ENCODE peak calls at places on chromosomes 7 and 10, in four cellular contexts. One of them, this sample, is unnamed.

GRCh38 chr7:40519009-40519408 is 384.2 kb downstream of the SUGCT start:
- DNase-seq in A549: no peak
- DNase-seq in HepG2: no peak
- DNase-seq in K562: no peak
- DNase-seq in this sample: no peak

GRCh38 chr7:86904949-86905834 is 154.3 kb downstream of the ELAPOR2 start:
- DNase-seq in A549: peak; percentile 42
- DNase-seq in HepG2: peak; percentile 16
- DNase-seq in K562: peak; percentile 20
- DNase-seq in this sample: peak; percentile 12

GRCh38 chr7:89028319-89028718 is 232.8 kb upstream of the TEX47 start:
- DNase-seq in A549: no peak
- DNase-seq in HepG2: no peak
- DNase-seq in K562: no peak
- DNase-seq in this sample: no peak

GRCh38 chr10:3215336-3215860 is 42.8 kb upstream of the PITRM1 start:
- DNase-seq in A549: no peak
- DNase-seq in HepG2: no peak
- DNase-seq in K562: no peak
- DNase-seq in this sample: no peak

GRCh38 chr10:110802551-110803238 is 69.0 kb upstream of the PDCD4 start:
- DNase-seq in A549: no peak
- DNase-seq in HepG2: peak; percentile 49
- DNase-seq in K562: no peak
- DNase-seq in this sample: no peak

GRCh38 chr10:71433983-71434744 is 37.4 kb downstream of the CDH23 start:
- DNase-seq in A549: no peak
- DNase-seq in HepG2: no peak
- DNase-seq in K562: no peak
- DNase-seq in this sample: no peak

GRCh38 chr7:41573017-41573416 is 129.9 kb downstream of the INHBA start:
- DNase-seq in A549: peak; percentile 51
- DNase-seq in HepG2: no peak
- DNase-seq in K562: no peak
- DNase-seq in this sample: no peak

GRCh38 chr10:80077869-80078447 is 507 bp upstream of the TMEM254 start:
- DNase-seq in A549: no peak
- DNase-seq in HepG2: no peak
- DNase-seq in K562: no peak
- DNase-seq in this sample: no peak

GRCh38 chr10:91163269-91163708 is 57.2 kb upstream of the PCGF5 start:
- DNase-seq in A549: peak; percentile 65
- DNase-seq in HepG2: peak; percentile 41
- DNase-seq in K562: peak; percentile 45
- DNase-seq in this sample: peak; percentile 54

GRCh38 chr10:89633484-89633883 is 11.6 kb downstream of the PANK1 start:
- DNase-seq in A549: peak; percentile 24
- DNase-seq in HepG2: peak; percentile 45
- DNase-seq in K562: no peak
- DNase-seq in this sample: no peak

GRCh38 chr7:139972000-139972399 is 90.8 kb downstream of the PARP12 start:
- DNase-seq in A549: no peak
- DNase-seq in HepG2: no peak
- DNase-seq in K562: peak; percentile 41
- DNase-seq in this sample: no peak

GRCh38 chr10:85650791-85651506 is 715.6 kb downstream of the GRID1 start:
- DNase-seq in A549: no peak
- DNase-seq in HepG2: no peak
- DNase-seq in K562: no peak
- DNase-seq in this sample: no peak
- TF ChIP-seq NR3C1 in A549: no peak
- TF ChIP-seq NR3C1 in HepG2: no peak
- TF ChIP-seq NR3C1 in K562: no peak
- TF ChIP-seq NR3C1 in this sample: no peak

GRCh38 chr10:21927601-21928000 is 75.9 kb downstream of the DNAJC1 start:
- DNase-seq in A549: no peak
- DNase-seq in HepG2: no peak
- DNase-seq in K562: no peak
- DNase-seq in this sample: no peak

GRCh38 chr10:21924511-21924910 is 79.0 kb downstream of the DNAJC1 start:
- DNase-seq in A549: no peak
- DNase-seq in HepG2: no peak
- DNase-seq in K562: no peak
- DNase-seq in this sample: no peak

GRCh38 chr10:21925851-21926250 is 77.7 kb downstream of the DNAJC1 start:
- DNase-seq in A549: no peak
- DNase-seq in HepG2: no peak
- DNase-seq in K562: no peak
- DNase-seq in this sample: no peak

GRCh38 chr10:21926949-21927348 is 76.6 kb downstream of the DNAJC1 start:
- DNase-seq in A549: peak; percentile 74
- DNase-seq in HepG2: peak; percentile 84
- DNase-seq in K562: peak; percentile 42
- DNase-seq in this sample: no peak

DNA sequence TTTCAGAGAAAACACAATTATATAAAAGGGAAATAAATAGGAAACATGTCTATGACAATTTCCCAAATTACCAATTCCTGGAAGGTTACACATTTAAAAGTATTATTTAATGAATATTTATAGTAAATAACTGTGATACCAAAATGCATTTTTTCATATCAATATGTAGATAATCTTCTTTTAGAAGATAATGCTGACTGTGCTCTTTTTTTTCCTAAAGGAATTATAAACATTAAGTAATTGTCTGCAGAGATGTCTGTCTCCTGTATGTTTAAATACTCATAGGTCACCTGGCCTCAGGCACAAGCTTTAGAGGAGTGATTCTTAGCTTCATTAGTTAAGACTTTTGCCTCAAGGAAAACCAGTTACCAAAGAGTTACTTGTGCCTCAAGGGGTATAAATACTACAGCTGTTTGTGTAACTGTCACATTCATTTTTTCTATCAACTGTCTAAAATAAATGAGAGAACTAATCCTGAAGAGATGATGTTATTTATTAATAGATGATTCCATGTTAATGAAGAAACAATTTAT is 77.1 kb downstream of the DNAJC1 start:
- DNase-seq in A549: peak; percentile 9
- DNase-seq in HepG2: no peak
- DNase-seq in K562: no peak
- DNase-seq in this sample: no peak
- TF ChIP-seq ESRRA in A549: no peak
- TF ChIP-seq ESRRA in HepG2: no peak
- TF ChIP-seq ESRRA in K562: no peak
- TF ChIP-seq ESRRA in this sample: no peak

DNA sequence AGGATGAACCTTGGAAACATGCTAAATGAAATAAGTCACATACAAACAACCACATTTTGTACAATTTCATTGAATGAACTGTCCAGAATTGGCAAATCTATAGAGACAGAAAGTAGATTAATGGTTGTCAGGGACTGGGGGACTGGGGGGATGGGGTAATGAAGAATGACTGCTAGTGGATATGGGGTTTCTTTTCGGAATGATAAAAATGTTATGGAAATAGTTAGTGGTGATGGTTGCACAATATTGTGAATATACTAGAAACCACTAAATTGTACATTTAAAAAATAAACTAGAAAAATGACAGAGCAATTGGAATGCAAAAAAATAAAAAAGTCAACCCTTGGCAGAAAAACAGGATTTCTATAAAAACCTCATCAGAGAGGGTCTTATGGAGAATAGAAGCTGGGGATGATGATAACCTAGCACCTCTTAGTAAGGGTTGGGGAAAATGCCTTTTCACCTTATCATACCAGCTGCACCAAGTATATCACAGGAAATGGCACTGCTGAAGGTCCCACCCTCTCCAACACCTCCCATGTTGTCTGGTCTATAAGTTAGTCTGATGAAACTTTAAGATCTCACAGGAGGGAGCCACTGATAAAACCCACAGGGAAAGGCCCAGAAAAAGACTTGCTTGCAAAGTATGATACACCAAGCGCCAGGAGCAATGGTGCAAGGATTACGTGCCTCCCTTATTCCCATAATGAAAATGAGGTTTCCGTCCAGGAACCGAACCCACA is 23.1 kb upstream of the JAZF1 start:
- DNase-seq in A549: no peak
- DNase-seq in HepG2: no peak
- DNase-seq in K562: no peak
- DNase-seq in this sample: no peak
- TF ChIP-seq NR3C1 in A549: no peak
- TF ChIP-seq NR3C1 in HepG2: no peak
- TF ChIP-seq NR3C1 in K562: no peak
- TF ChIP-seq NR3C1 in this sample: no peak

GRCh38 chr10:134743-135600 is at the start of gene ZMYND11:
- DNase-seq in A549: peak; percentile 59
- DNase-seq in HepG2: no peak
- DNase-seq in K562: peak; percentile 72
- DNase-seq in this sample: peak; percentile 53

GRCh38 chr10:137606-138005 is 2.4 kb downstream of the ZMYND11 start:
- DNase-seq in A549: no peak
- DNase-seq in HepG2: no peak
- DNase-seq in K562: no peak
- DNase-seq in this sample: no peak

GRCh38 chr10:136465-136762 is 1.2 kb downstream of the ZMYND11 start:
- DNase-seq in A549: no peak
- DNase-seq in HepG2: no peak
- DNase-seq in K562: no peak
- DNase-seq in this sample: no peak

GRCh38 chr10:135601-136464 is 578 bp downstream of the ZMYND11 start:
- DNase-seq in A549: peak; percentile 64
- DNase-seq in HepG2: peak; percentile 25
- DNase-seq in K562: peak; percentile 59
- DNase-seq in this sample: peak; percentile 54

GRCh38 chr10:137031-137430 is 1.8 kb downstream of the ZMYND11 start:
- DNase-seq in A549: peak; percentile 55
- DNase-seq in HepG2: peak; percentile 67
- DNase-seq in K562: peak; percentile 35
- DNase-seq in this sample: peak; percentile 38
- TF ChIP-seq ESRRA in A549: no peak
- TF ChIP-seq ESRRA in HepG2: no peak
- TF ChIP-seq ESRRA in K562: no peak
- TF ChIP-seq ESRRA in this sample: no peak

GRCh38 chr10:43263551-43264323 is 3.1 kb downstream of the RASGEF1A start:
- DNase-seq in A549: peak; percentile 30
- DNase-seq in HepG2: no peak
- DNase-seq in K562: peak; percentile 21
- DNase-seq in this sample: peak; percentile 31

GRCh38 chr10:43264324-43264986 is 2.4 kb downstream of the RASGEF1A start:
- DNase-seq in A549: no peak
- DNase-seq in HepG2: no peak
- DNase-seq in K562: no peak
- DNase-seq in this sample: no peak

GRCh38 chr10:43264987-43265798 is 1.7 kb downstream of the RASGEF1A start:
- DNase-seq in A549: no peak
- DNase-seq in HepG2: no peak
- DNase-seq in K562: no peak
- DNase-seq in this sample: no peak

GRCh38 chr10:43267811-43268210 is 946 bp upstream of the RASGEF1A start:
- DNase-seq in A549: no peak
- DNase-seq in HepG2: no peak
- DNase-seq in K562: no peak
- DNase-seq in this sample: no peak

GRCh38 chr10:43265799-43266721 is 805 bp downstream of the RASGEF1A start:
- DNase-seq in A549: peak; percentile 77
- DNase-seq in HepG2: peak; percentile 36
- DNase-seq in K562: peak; percentile 50
- DNase-seq in this sample: peak; percentile 55
- TF ChIP-seq NR3C1 in A549: no peak
- TF ChIP-seq NR3C1 in HepG2: no peak
- TF ChIP-seq NR3C1 in K562: no peak
- TF ChIP-seq NR3C1 in this sample: no peak

DNA sequence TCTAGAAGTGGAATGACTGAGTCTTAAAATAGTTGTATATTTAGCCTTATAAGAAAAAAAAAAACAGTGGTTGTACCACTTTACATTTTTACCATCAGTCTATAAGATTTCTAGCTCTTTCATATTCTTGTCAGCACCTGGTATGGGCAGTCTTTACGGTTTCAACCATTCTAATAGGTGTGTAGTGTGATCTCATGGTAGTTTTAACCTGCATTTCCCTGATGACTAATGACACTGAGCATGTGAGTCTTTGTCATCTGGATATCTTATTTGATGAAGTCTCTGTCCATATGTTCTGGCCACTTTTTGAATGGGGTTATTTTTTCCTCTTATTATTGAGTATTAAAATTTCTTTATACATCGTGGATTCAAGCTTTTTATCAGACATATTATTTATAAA is 365.3 kb upstream of the IGFBP3 start:
- DNase-seq in A549: no peak
- DNase-seq in HepG2: no peak
- DNase-seq in K562: no peak
- DNase-seq in this sample: no peak
- TF ChIP-seq ESRRA in A549: no peak
- TF ChIP-seq ESRRA in HepG2: no peak
- TF ChIP-seq ESRRA in K562: no peak
- TF ChIP-seq ESRRA in this sample: no peak

GRCh38 chr7:48875300-48875916 is 48.9 kb upstream of the CDC14C start:
- DNase-seq in A549: peak; percentile 48
- DNase-seq in HepG2: peak; percentile 15
- DNase-seq in K562: no peak
- DNase-seq in this sample: peak; percentile 61
- TF ChIP-seq NR3C1 in A549: no peak
- TF ChIP-seq NR3C1 in HepG2: no peak
- TF ChIP-seq NR3C1 in K562: no peak
- TF ChIP-seq NR3C1 in this sample: no peak

GRCh38 chr10:29685506-29685905 is 50.7 kb upstream of the SVIL start:
- DNase-seq in A549: no peak
- DNase-seq in HepG2: no peak
- DNase-seq in K562: no peak
- DNase-seq in this sample: no peak

GRCh38 chr10:29676732-29677131 is 42.0 kb upstream of the SVIL start:
- DNase-seq in A549: no peak
- DNase-seq in HepG2: no peak
- DNase-seq in K562: no peak
- DNase-seq in this sample: no peak

GRCh38 chr10:29687411-29688160 is 52.8 kb upstream of the SVIL start:
- DNase-seq in A549: no peak
- DNase-seq in HepG2: no peak
- DNase-seq in K562: no peak
- DNase-seq in this sample: no peak

GRCh38 chr10:29680091-29680490 is 45.3 kb upstream of the SVIL start:
- DNase-seq in A549: no peak
- DNase-seq in HepG2: no peak
- DNase-seq in K562: no peak
- DNase-seq in this sample: no peak

GRCh38 chr10:29681700-29682444 is 47.1 kb upstream of the SVIL start:
- DNase-seq in A549: no peak
- DNase-seq in HepG2: no peak
- DNase-seq in K562: no peak
- DNase-seq in this sample: no peak
- TF ChIP-seq ESRRA in A549: no peak
- TF ChIP-seq ESRRA in HepG2: no peak
- TF ChIP-seq ESRRA in K562: no peak
- TF ChIP-seq ESRRA in this sample: no peak

GRCh38 chr10:123398180-123398591 is 244.0 kb downstream of the BUB3 start:
- DNase-seq in A549: no peak
- DNase-seq in HepG2: no peak
- DNase-seq in K562: no peak
- DNase-seq in this sample: no peak
- TF ChIP-seq NR3C1 in A549: no peak
- TF ChIP-seq NR3C1 in HepG2: no peak
- TF ChIP-seq NR3C1 in K562: no peak
- TF ChIP-seq NR3C1 in this sample: no peak